ENCODE peak calls at places on chromosome 5, in nine cellular contexts. L, I, E, D, A, R, N, W and H are unnamed samples.

GRCh38 chr5:80103375-80103774 is 68.2 kb downstream of the THBS4 start:
- DNase-seq in L (no peak), W (no peak), I (no peak), D (no peak), R (no peak), A (no peak), E (no peak), N (no peak), H (no peak)

GRCh38 chr5:134527156-134527960 is 1.9 kb downstream of the JADE2 start:
- DNase-seq in A (peak), I (peak), L (no peak), E (peak), R (peak), D (peak), W (peak), N (peak), H (peak)

GRCh38 chr5:33601881-33602280 is 161.1 kb downstream of the TARS1 start:
- DNase-seq in I (no peak), R (no peak), L (no peak), D (no peak), A (no peak), E (no peak), W (no peak), N (no peak), H (no peak)

GRCh38 chr5:146340260-146341081 is 1.8 kb downstream of the POU4F3 start:
- DNase-seq in R (no peak), I (peak), A (no peak), D (no peak), E (peak), N (no peak), W (no peak), L (peak), H (peak)

GRCh38 chr5:1468629-1469527 is 23.6 kb upstream of the SLC6A3 start:
- DNase-seq in W (no peak), D (no peak), N (no peak), A (no peak), I (peak), E (no peak), L (no peak), R (no peak), H (no peak)

GRCh38 chr5:136738829-136739228 is 373.5 kb upstream of the TRPC7 start:
- DNase-seq in I (no peak), R (no peak), E (no peak), A (no peak), L (no peak), W (no peak), D (no peak), N (no peak), H (no peak)

GRCh38 chr5:141822134-141822533 is 56.1 kb downstream of the PCDH1 start:
- DNase-seq in L (no peak), N (no peak), R (no peak), A (no peak), I (peak), W (no peak), D (no peak), E (peak), H (peak)

GRCh38 chr5:122099060-122099790 is 21.2 kb upstream of the LOX start:
- DNase-seq in D (no peak), N (no peak), E (peak), I (no peak), W (no peak), L (no peak), A (no peak), R (no peak), H (peak)

GRCh38 chr5:176883700-176884570 is 15.2 kb downstream of the HK3 start:
- DNase-seq in E (no peak), W (no peak), I (no peak), N (no peak), L (no peak), R (no peak), A (no peak), D (no peak), H (no peak)

GRCh38 chr5:96687812-96688453 is 25.8 kb downstream of the CAST start:
- DNase-seq in I (no peak), N (no peak), A (no peak), L (no peak), R (no peak), E (no peak), W (peak), D (peak), H (peak)

GRCh38 chr5:133859073-133859472 is 109.4 kb downstream of the C5orf15 start:
- DNase-seq in A (no peak), W (no peak), E (no peak), R (no peak), N (no peak), L (no peak), D (no peak), I (no peak), H (no peak)

GRCh38 chr5:153938131-153938842 is 100.4 kb downstream of the FAM114A2 start:
- DNase-seq in N (no peak), I (no peak), R (no peak), D (no peak), A (no peak), E (no peak), L (no peak), W (no peak), H (no peak)

GRCh38 chr5:148910216-148910615 is 83.8 kb downstream of the ADRB2 start:
- DNase-seq in A (no peak), L (no peak), R (no peak), W (no peak), E (no peak), N (no peak), I (no peak), D (no peak), H (no peak)

GRCh38 chr5:19492861-19493260 is 495.1 kb downstream of the CDH18 start:
- DNase-seq in W (no peak), D (no peak), E (peak), N (no peak), I (no peak), R (no peak), A (no peak), L (peak), H (no peak)

GRCh38 chr5:25544652-25545249 is 900.0 kb upstream of the CDH10 start:
- DNase-seq in E (no peak), N (no peak), R (no peak), W (peak), L (no peak), D (no peak), I (no peak), A (no peak), H (peak)